ENCODE peak calls at places on chromosomes 16 and 17, in four cellular contexts. S is A549, F is WTC11, Q is K562. O is an unnamed sample.

GRCh38 chr16:30025156-30025555 is 2.2 kb downstream of the C16orf92 start:
- DNase-seq in S (no peak), F (no peak), Q (no peak), O (no peak)

GRCh38 chr16:10646581-10647263 is 48.0 kb downstream of the TEKT5 start:
- DNase-seq in S (no peak), F (no peak), Q (no peak), O (peak)

GRCh38 chr17:16415031-16415924 is at the start of gene TRPV2:
- DNase-seq in S (peak), F (peak), Q (peak), O (peak)

GRCh38 chr16:6665126-6665525 is 667.5 kb upstream of the RBFOX1 start:
- DNase-seq in S (no peak), F (no peak), Q (no peak), O (no peak)

GRCh38 chr17:17516941-17517720 is 20.9 kb upstream of the RASD1 start:
- DNase-seq in S (no peak), F (no peak), Q (no peak), O (no peak)

GRCh38 chr17:37824534-37825485 is 80.0 kb upstream of the HNF1B start:
- DNase-seq in S (peak), F (no peak), Q (no peak), O (peak)

GRCh38 chr16:69930117-69930776 is 20.9 kb upstream of the CLEC18A start:
- DNase-seq in S (peak), F (peak), Q (peak), O (peak)

GRCh38 chr17:47324224-47325020 is 667 bp downstream of the EFCAB13 start:
- DNase-seq in S (peak), F (peak), Q (no peak), O (no peak)

GRCh38 chr17:17495448-17496188 is 577 bp downstream of the RASD1 start:
- DNase-seq in S (no peak), F (peak), Q (no peak), O (no peak)

GRCh38 chr16:75250089-75250808 is 1.2 kb downstream of the BCAR1 start:
- DNase-seq in S (no peak), F (peak), Q (no peak), O (no peak)

GRCh38 chr17:32486091-32486700 is 597 bp upstream of the CDK5R1 start:
- DNase-seq in S (peak), F (peak), Q (peak), O (peak)

GRCh38 chr17:35299108-35299507 is 56.2 kb downstream of the SLFN5 start:
- DNase-seq in S (no peak), F (no peak), Q (no peak), O (no peak)

GRCh38 chr17:46818929-46819859 is 702 bp upstream of the WNT3 start:
- DNase-seq in S (no peak), F (peak), Q (peak), O (no peak)

GRCh38 chr17:30524847-30525246 is 47.6 kb downstream of the GOSR1 start:
- DNase-seq in S (no peak), F (no peak), Q (no peak), O (no peak)

GRCh38 chr17:6047966-6048365 is 22.2 kb upstream of the WSCD1 start:
- DNase-seq in S (no peak), F (no peak), Q (no peak), O (no peak)

GRCh38 chr17:83068641-83069570 is 10.5 kb upstream of the METRNL start:
- DNase-seq in S (no peak), F (no peak), Q (no peak), O (no peak)

GRCh38 chr16:85570213-85570734 is 42.8 kb upstream of the GSE1 start:
- DNase-seq in S (no peak), F (no peak), Q (no peak), O (no peak)

GRCh38 chr17:74280093-74280513 is 6.1 kb downstream of the DNAI2 start:
- DNase-seq in S (no peak), F (no peak), Q (no peak), O (no peak)

GRCh38 chr17:79834575-79835469 is 4.4 kb downstream of the CBX4 start:
- DNase-seq in S (peak), F (peak), Q (no peak), O (no peak)

DNA sequence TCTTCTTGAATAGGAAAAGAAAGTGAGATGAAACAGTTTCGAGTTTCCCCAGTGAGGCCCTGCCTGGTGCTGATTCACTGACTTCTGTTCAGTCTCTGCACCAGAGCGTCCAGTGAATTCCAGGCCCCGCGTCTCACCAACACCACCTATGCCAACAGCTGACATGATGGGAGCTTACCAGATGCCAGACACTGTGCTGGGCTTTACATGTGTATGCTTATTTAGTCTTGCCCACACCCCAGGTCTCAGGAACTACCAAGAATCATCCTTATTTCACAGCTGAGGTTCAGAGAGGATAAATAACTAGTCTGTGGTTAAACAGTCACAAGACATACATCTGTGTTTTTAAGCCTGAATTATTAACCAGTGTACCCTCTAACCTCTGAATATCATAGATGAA is 29.1 kb upstream of the IRX6 start:
- DNase-seq in S (no peak), F (no peak), Q (no peak), O (no peak)
- TF ChIP-seq HMGXB4 in S (no peak), F (no peak), Q (no peak), O (no peak)

GRCh38 chr17:50657627-50658026 is 22.9 kb downstream of the ABCC3 start:
- DNase-seq in S (no peak), F (no peak), Q (no peak), O (no peak)
- TF ChIP-seq HMGXB4 in S (no peak), F (no peak), Q (no peak), O (no peak)

DNA sequence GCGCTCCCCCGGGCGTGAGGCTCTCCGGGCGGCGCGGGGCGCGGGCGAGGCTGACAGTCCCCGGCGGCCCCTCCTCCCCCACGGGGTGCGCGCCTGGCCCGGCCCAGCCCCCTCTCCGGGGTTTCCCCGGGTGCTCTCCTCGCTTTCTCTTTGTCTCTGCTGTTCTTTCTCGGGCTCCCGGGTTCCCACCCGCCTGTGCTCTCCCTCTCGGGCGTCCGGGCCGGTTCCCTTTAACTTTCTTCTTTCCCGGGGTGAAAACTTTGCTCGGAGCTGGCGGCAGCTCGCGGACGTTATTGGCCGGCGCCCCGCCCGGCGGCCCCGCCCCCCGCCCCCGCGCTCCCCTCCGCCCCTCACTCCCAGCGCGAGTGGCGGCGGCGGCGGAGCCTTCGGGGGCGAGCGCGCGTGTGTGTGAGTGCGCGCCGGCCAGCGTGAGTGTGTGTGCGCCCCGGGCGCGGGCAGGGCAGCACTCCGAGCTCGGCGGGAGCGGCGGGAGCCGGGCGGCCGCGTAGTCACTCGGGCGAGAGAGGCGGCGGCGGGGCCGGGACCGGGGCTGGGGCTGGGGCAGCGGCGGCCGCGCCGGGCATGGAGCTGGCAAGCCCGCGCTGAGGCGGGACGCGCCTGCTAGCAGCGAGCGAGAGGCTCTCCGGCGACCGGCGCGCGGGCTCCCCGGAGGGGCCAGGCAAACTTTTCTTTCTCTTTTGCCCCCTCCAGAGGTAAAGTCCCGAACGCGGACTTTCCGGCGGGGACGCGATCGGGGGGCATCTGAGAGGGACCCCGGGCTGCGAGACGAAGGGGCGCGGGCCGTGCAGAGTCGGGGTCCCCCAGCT is at the start of gene NTN1:
- DNase-seq in S (no peak), F (peak), Q (peak), O (no peak)
- TF ChIP-seq HMGXB4 in S (no peak), F (no peak), Q (no peak), O (no peak)

GRCh38 chr16:31487720-31488629 is 5.1 kb downstream of the SLC5A2 start:
- DNase-seq in S (peak), F (peak), Q (no peak), O (no peak)
- TF ChIP-seq HMGXB4 in S (no peak), F (peak), Q (no peak), O (no peak)

GRCh38 chr16:13448346-13448745 is 471.6 kb upstream of the ERCC4 start:
- DNase-seq in S (no peak), F (no peak), Q (no peak), O (no peak)

GRCh38 chr16:13453325-13453724 is 466.6 kb upstream of the ERCC4 start:
- DNase-seq in S (no peak), F (no peak), Q (no peak), O (no peak)

DNA sequence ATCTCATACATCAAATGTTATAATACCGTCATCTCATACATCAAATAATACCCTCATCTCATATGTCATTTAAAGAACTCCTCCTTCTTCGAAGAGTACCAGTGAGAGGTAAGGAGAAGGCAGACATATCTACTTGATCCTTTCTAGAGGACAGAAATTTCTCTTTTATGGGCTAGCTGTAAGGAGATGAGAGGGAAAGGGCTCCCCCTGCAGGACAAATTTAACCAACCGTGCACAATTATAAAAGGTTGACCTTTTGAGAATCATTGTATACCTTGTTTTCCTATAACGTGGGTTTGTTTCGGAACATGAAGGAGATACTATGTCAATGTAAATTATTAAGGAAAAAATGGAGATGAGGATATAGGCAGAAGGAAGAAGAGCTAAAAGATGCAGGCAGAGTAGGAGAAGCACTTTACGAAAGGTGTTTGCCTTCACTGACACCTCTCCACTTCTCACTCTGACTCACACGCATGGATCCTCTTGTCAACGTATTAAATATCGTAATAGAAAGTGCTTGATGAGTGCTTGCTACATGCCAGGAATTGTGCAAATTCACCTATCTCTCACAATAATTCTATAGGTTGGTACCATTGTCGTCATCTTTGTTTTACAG is 465.9 kb upstream of the ERCC4 start:
- DNase-seq in S (peak), F (peak), Q (peak), O (peak)
- TF ChIP-seq HMGXB4 in S (no peak), F (no peak), Q (no peak), O (no peak)

GRCh38 chr17:4074831-4075495 is 67.9 kb downstream of the ZZEF1 start:
- DNase-seq in S (peak), F (no peak), Q (peak), O (peak)
- TF ChIP-seq HMGXB4 in S (no peak), F (no peak), Q (no peak), O (no peak)

GRCh38 chr17:8122391-8122922 is 1.4 kb downstream of the HES7 start:
- DNase-seq in S (peak), F (peak), Q (no peak), O (no peak)
- TF ChIP-seq HMGXB4 in S (no peak), F (no peak), Q (no peak), O (no peak)

O was measured in HepG2.